ENCODE peak calls at places on chromosomes 4 and X, in nine cellular contexts. One of them, this sample, is unnamed.

GRCh38 chr4:2962614-2963184 is 507 bp downstream of the NOP14 start:
- DNase-seq in nephron progenitor cell: peak; percentile 68
- DNase-seq in astrocyte of the spinal cord: no peak
- DNase-seq in thyroid gland: peak; percentile 57
- DNase-seq in AG09309: no peak
- DNase-seq in choroid plexus epithelial cell: peak; percentile 59
- DNase-seq in CD8-positive, alpha-beta T cell: no peak
- DNase-seq in GM20000: no peak
- DNase-seq in brain microvascular endothelial cell: peak; percentile 38
- DNase-seq in this sample: peak; percentile 65

GRCh38 chrX:8668797-8669196 is 63.1 kb downstream of the ANOS1 start:
- DNase-seq in nephron progenitor cell: peak; percentile 24
- DNase-seq in astrocyte of the spinal cord: no peak
- DNase-seq in thyroid gland: no peak
- DNase-seq in AG09309: no peak
- DNase-seq in choroid plexus epithelial cell: no peak
- DNase-seq in CD8-positive, alpha-beta T cell: no peak
- DNase-seq in GM20000: no peak
- DNase-seq in brain microvascular endothelial cell: no peak
- DNase-seq in this sample: no peak

GRCh38 chr4:99679204-99679603 is 21.6 kb upstream of the C4orf54 start:
- DNase-seq in nephron progenitor cell: no peak
- DNase-seq in astrocyte of the spinal cord: no peak
- DNase-seq in thyroid gland: peak; percentile 48
- DNase-seq in AG09309: no peak
- DNase-seq in choroid plexus epithelial cell: peak; percentile 3
- DNase-seq in CD8-positive, alpha-beta T cell: no peak
- DNase-seq in GM20000: no peak
- DNase-seq in brain microvascular endothelial cell: no peak
- DNase-seq in this sample: no peak

GRCh38 chrX:138771042-138771441 is 59.5 kb upstream of the FGF13 start:
- DNase-seq in nephron progenitor cell: no peak
- DNase-seq in astrocyte of the spinal cord: no peak
- DNase-seq in thyroid gland: no peak
- DNase-seq in AG09309: no peak
- DNase-seq in choroid plexus epithelial cell: no peak
- DNase-seq in CD8-positive, alpha-beta T cell: no peak
- DNase-seq in GM20000: no peak
- DNase-seq in brain microvascular endothelial cell: no peak
- DNase-seq in this sample: no peak

GRCh38 chr4:47374477-47374876 is 89.0 kb downstream of the COMMD8 start:
- DNase-seq in nephron progenitor cell: no peak
- DNase-seq in astrocyte of the spinal cord: peak; percentile 14
- DNase-seq in thyroid gland: no peak
- DNase-seq in AG09309: peak; percentile 67
- DNase-seq in choroid plexus epithelial cell: peak; percentile 14
- DNase-seq in CD8-positive, alpha-beta T cell: no peak
- DNase-seq in GM20000: no peak
- DNase-seq in brain microvascular endothelial cell: no peak
- DNase-seq in this sample: no peak

GRCh38 chr4:61468091-61468720 is 268.1 kb downstream of the ADGRL3 start:
- DNase-seq in nephron progenitor cell: no peak
- DNase-seq in astrocyte of the spinal cord: peak; percentile 90
- DNase-seq in thyroid gland: no peak
- DNase-seq in AG09309: no peak
- DNase-seq in choroid plexus epithelial cell: peak; percentile 79
- DNase-seq in CD8-positive, alpha-beta T cell: no peak
- DNase-seq in GM20000: no peak
- DNase-seq in brain microvascular endothelial cell: peak; percentile 34
- DNase-seq in this sample: no peak

GRCh38 chr4:119666653-119667091 is 38.1 kb upstream of the PDE5A start:
- DNase-seq in nephron progenitor cell: no peak
- DNase-seq in astrocyte of the spinal cord: no peak
- DNase-seq in thyroid gland: no peak
- DNase-seq in AG09309: no peak
- DNase-seq in choroid plexus epithelial cell: no peak
- DNase-seq in CD8-positive, alpha-beta T cell: no peak
- DNase-seq in GM20000: no peak
- DNase-seq in brain microvascular endothelial cell: no peak
- DNase-seq in this sample: no peak

GRCh38 chr4:182427530-182427929 is 184.3 kb downstream of the TENM3 start:
- DNase-seq in nephron progenitor cell: no peak
- DNase-seq in astrocyte of the spinal cord: peak; percentile 31
- DNase-seq in thyroid gland: no peak
- DNase-seq in AG09309: no peak
- DNase-seq in choroid plexus epithelial cell: peak; percentile 45
- DNase-seq in CD8-positive, alpha-beta T cell: no peak
- DNase-seq in GM20000: no peak
- DNase-seq in brain microvascular endothelial cell: peak; percentile 34
- DNase-seq in this sample: no peak

GRCh38 chr4:25442863-25443307 is 65.8 kb downstream of the ANAPC4 start:
- DNase-seq in nephron progenitor cell: no peak
- DNase-seq in astrocyte of the spinal cord: no peak
- DNase-seq in thyroid gland: peak; percentile 70
- DNase-seq in AG09309: no peak
- DNase-seq in choroid plexus epithelial cell: no peak
- DNase-seq in CD8-positive, alpha-beta T cell: no peak
- DNase-seq in GM20000: no peak
- DNase-seq in brain microvascular endothelial cell: no peak
- DNase-seq in this sample: no peak

GRCh38 chr4:159941076-159941475 is 838.2 kb downstream of the RAPGEF2 start:
- DNase-seq in nephron progenitor cell: no peak
- DNase-seq in astrocyte of the spinal cord: no peak
- DNase-seq in thyroid gland: no peak
- DNase-seq in AG09309: no peak
- DNase-seq in choroid plexus epithelial cell: no peak
- DNase-seq in CD8-positive, alpha-beta T cell: no peak
- DNase-seq in GM20000: no peak
- DNase-seq in brain microvascular endothelial cell: no peak
- DNase-seq in this sample: no peak

GRCh38 chrX:150363561-150364346 is 637 bp downstream of the MAMLD1 start:
- DNase-seq in nephron progenitor cell: peak; percentile 32
- DNase-seq in astrocyte of the spinal cord: peak; percentile 32
- DNase-seq in thyroid gland: peak; percentile 8
- DNase-seq in AG09309: no peak
- DNase-seq in choroid plexus epithelial cell: peak; percentile 44
- DNase-seq in CD8-positive, alpha-beta T cell: no peak
- DNase-seq in GM20000: no peak
- DNase-seq in brain microvascular endothelial cell: no peak
- DNase-seq in this sample: no peak

DNA sequence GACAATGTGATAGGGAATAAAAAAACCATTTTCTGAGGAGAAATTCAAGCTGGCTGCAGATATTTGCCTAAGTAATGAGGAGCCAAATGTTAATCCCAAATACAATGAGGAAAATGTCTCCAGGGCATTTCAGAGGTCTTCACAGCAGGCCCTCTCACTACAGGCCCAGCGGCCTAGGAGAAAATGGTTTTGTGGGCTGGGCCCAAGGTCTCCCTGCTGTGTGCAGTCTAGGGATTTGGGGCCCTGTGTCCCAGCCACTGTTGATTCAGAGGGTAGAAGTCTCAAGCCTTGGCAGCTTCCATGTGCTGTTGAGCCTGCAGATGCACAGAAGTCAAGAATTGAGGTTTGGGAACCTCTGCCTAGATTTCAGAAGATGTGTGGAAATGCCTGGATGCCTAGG is 778.7 kb downstream of the CENPC start:
- DNase-seq in nephron progenitor cell: no peak
- DNase-seq in astrocyte of the spinal cord: no peak
- DNase-seq in thyroid gland: no peak
- DNase-seq in AG09309: no peak
- DNase-seq in choroid plexus epithelial cell: no peak
- DNase-seq in CD8-positive, alpha-beta T cell: no peak
- DNase-seq in GM20000: no peak
- DNase-seq in brain microvascular endothelial cell: no peak
- DNase-seq in this sample: no peak
- TF ChIP-seq CTCF in nephron progenitor cell: no peak
- TF ChIP-seq CTCF in astrocyte of the spinal cord: no peak
- TF ChIP-seq CTCF in thyroid gland: no peak
- TF ChIP-seq CTCF in AG09309: no peak
- TF ChIP-seq CTCF in choroid plexus epithelial cell: no peak
- TF ChIP-seq CTCF in CD8-positive, alpha-beta T cell: no peak
- TF ChIP-seq CTCF in GM20000: no peak
- TF ChIP-seq CTCF in brain microvascular endothelial cell: no peak
- TF ChIP-seq CTCF in this sample: no peak

DNA sequence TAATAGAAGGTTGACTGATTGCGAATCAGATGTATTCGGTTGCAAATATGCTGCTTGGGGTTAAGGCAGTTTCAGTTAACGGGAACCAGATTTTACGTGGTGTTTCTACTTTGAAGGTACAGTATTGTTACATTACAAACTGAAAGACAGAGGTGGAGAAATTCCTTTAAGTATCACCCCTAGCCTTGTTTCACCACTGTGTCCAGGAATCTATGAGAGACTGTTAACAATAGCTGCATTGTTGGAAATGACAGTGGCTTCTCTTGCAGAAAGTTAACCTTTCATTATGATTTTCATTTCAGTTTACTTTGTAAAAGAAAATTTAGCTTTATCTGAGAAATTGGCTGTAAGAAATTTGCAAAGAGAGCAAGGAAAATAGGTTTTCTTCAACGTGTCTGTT is 2.6 kb downstream of the CDKL5 start:
- DNase-seq in nephron progenitor cell: no peak
- DNase-seq in astrocyte of the spinal cord: no peak
- DNase-seq in thyroid gland: no peak
- DNase-seq in AG09309: no peak
- DNase-seq in choroid plexus epithelial cell: no peak
- DNase-seq in CD8-positive, alpha-beta T cell: no peak
- DNase-seq in GM20000: no peak
- DNase-seq in brain microvascular endothelial cell: no peak
- DNase-seq in this sample: no peak
- TF ChIP-seq CTCF in nephron progenitor cell: no peak
- TF ChIP-seq CTCF in astrocyte of the spinal cord: no peak
- TF ChIP-seq CTCF in thyroid gland: no peak
- TF ChIP-seq CTCF in AG09309: no peak
- TF ChIP-seq CTCF in choroid plexus epithelial cell: no peak
- TF ChIP-seq CTCF in CD8-positive, alpha-beta T cell: no peak
- TF ChIP-seq CTCF in GM20000: no peak
- TF ChIP-seq CTCF in brain microvascular endothelial cell: no peak
- TF ChIP-seq CTCF in this sample: no peak

GRCh38 chrX:17968367-17968766 is 107.3 kb upstream of the RAI2 start:
- DNase-seq in nephron progenitor cell: no peak
- DNase-seq in astrocyte of the spinal cord: no peak
- DNase-seq in thyroid gland: no peak
- DNase-seq in AG09309: no peak
- DNase-seq in choroid plexus epithelial cell: no peak
- DNase-seq in CD8-positive, alpha-beta T cell: no peak
- DNase-seq in GM20000: no peak
- DNase-seq in brain microvascular endothelial cell: no peak
- DNase-seq in this sample: no peak
- TF ChIP-seq CTCF in nephron progenitor cell: no peak
- TF ChIP-seq CTCF in astrocyte of the spinal cord: no peak
- TF ChIP-seq CTCF in thyroid gland: no peak
- TF ChIP-seq CTCF in AG09309: no peak
- TF ChIP-seq CTCF in choroid plexus epithelial cell: no peak
- TF ChIP-seq CTCF in CD8-positive, alpha-beta T cell: no peak
- TF ChIP-seq CTCF in GM20000: no peak
- TF ChIP-seq CTCF in brain microvascular endothelial cell: no peak
- TF ChIP-seq CTCF in this sample: no peak

GRCh38 chrX:83469551-83469950 is 38.5 kb upstream of the POU3F4 start:
- DNase-seq in nephron progenitor cell: peak; percentile 29
- DNase-seq in astrocyte of the spinal cord: peak; percentile 8
- DNase-seq in thyroid gland: peak; percentile 13
- DNase-seq in AG09309: no peak
- DNase-seq in choroid plexus epithelial cell: peak; percentile 0
- DNase-seq in CD8-positive, alpha-beta T cell: no peak
- DNase-seq in GM20000: peak; percentile 9
- DNase-seq in brain microvascular endothelial cell: no peak
- DNase-seq in this sample: peak; percentile 31
- TF ChIP-seq CTCF in nephron progenitor cell: peak; percentile 41
- TF ChIP-seq CTCF in astrocyte of the spinal cord: peak; percentile 59
- TF ChIP-seq CTCF in thyroid gland: peak; percentile 42
- TF ChIP-seq CTCF in AG09309: peak; percentile 48
- TF ChIP-seq CTCF in choroid plexus epithelial cell: no peak
- TF ChIP-seq CTCF in CD8-positive, alpha-beta T cell: no peak
- TF ChIP-seq CTCF in GM20000: peak; percentile 4
- TF ChIP-seq CTCF in brain microvascular endothelial cell: peak; percentile 30
- TF ChIP-seq CTCF in this sample: peak; percentile 60

This sample was measured in GM13977.